ENCODE peak calls at places on chromosomes 5 and 9, in seven cellular contexts. One of them, this sample, is unnamed.

GRCh38 chr5:158832736-158833135 is 267.0 kb downstream of the EBF1 start:
- DNase-seq in iPS DF 6.9: no peak
- DNase-seq in mesendoderm: no peak
- DNase-seq in IMR-90: no peak
- DNase-seq in tibial nerve: no peak
- DNase-seq in CD8-positive, alpha-beta memory T cell: no peak
- DNase-seq in AG04450: no peak
- DNase-seq in this sample: no peak

GRCh38 chr5:97192580-97193421 is 9.8 kb upstream of the RIOK2 start:
- DNase-seq in iPS DF 6.9: no peak
- DNase-seq in mesendoderm: peak; percentile 61
- DNase-seq in IMR-90: no peak
- DNase-seq in tibial nerve: no peak
- DNase-seq in CD8-positive, alpha-beta memory T cell: no peak
- DNase-seq in AG04450: no peak
- DNase-seq in this sample: peak; percentile 9

GRCh38 chr9:87887151-87887505 is 4.5 kb downstream of the SPATA31E1 start:
- DNase-seq in iPS DF 6.9: no peak
- DNase-seq in mesendoderm: no peak
- DNase-seq in IMR-90: no peak
- DNase-seq in tibial nerve: no peak
- DNase-seq in CD8-positive, alpha-beta memory T cell: no peak
- DNase-seq in AG04450: no peak
- DNase-seq in this sample: no peak

GRCh38 chr9:111036946-111037743 is 1.1 kb downstream of the LPAR1 start:
- DNase-seq in iPS DF 6.9: no peak
- DNase-seq in mesendoderm: peak; percentile 61
- DNase-seq in IMR-90: peak; percentile 37
- DNase-seq in tibial nerve: peak; percentile 22
- DNase-seq in CD8-positive, alpha-beta memory T cell: no peak
- DNase-seq in AG04450: no peak
- DNase-seq in this sample: peak; percentile 57

GRCh38 chr9:136988872-136989271 is 3.4 kb upstream of the PAXX start:
- DNase-seq in iPS DF 6.9: no peak
- DNase-seq in mesendoderm: no peak
- DNase-seq in IMR-90: no peak
- DNase-seq in tibial nerve: no peak
- DNase-seq in CD8-positive, alpha-beta memory T cell: no peak
- DNase-seq in AG04450: no peak
- DNase-seq in this sample: no peak

GRCh38 chr9:82677086-82677485 is 385.9 kb downstream of the RASEF start:
- DNase-seq in iPS DF 6.9: no peak
- DNase-seq in mesendoderm: no peak
- DNase-seq in IMR-90: no peak
- DNase-seq in tibial nerve: no peak
- DNase-seq in CD8-positive, alpha-beta memory T cell: no peak
- DNase-seq in AG04450: no peak
- DNase-seq in this sample: no peak

GRCh38 chr5:127960126-127960744 is 123.3 kb upstream of the SLC12A2 start:
- DNase-seq in iPS DF 6.9: no peak
- DNase-seq in mesendoderm: no peak
- DNase-seq in IMR-90: peak; percentile 16
- DNase-seq in tibial nerve: no peak
- DNase-seq in CD8-positive, alpha-beta memory T cell: no peak
- DNase-seq in AG04450: no peak
- DNase-seq in this sample: no peak

GRCh38 chr5:181212080-181212479 is 7.1 kb upstream of the TRIM7 start:
- DNase-seq in iPS DF 6.9: no peak
- DNase-seq in mesendoderm: no peak
- DNase-seq in IMR-90: no peak
- DNase-seq in tibial nerve: no peak
- DNase-seq in CD8-positive, alpha-beta memory T cell: no peak
- DNase-seq in AG04450: no peak
- DNase-seq in this sample: no peak

GRCh38 chr5:83955916-83956315 is 235.3 kb upstream of the HAPLN1 start:
- DNase-seq in iPS DF 6.9: no peak
- DNase-seq in mesendoderm: peak; percentile 4
- DNase-seq in IMR-90: peak; percentile 77
- DNase-seq in tibial nerve: no peak
- DNase-seq in CD8-positive, alpha-beta memory T cell: no peak
- DNase-seq in AG04450: peak; percentile 4
- DNase-seq in this sample: peak; percentile 66

GRCh38 chr9:12666813-12667212 is 26.4 kb upstream of the TYRP1 start:
- DNase-seq in iPS DF 6.9: peak; percentile 9
- DNase-seq in mesendoderm: peak; percentile 37
- DNase-seq in IMR-90: no peak
- DNase-seq in tibial nerve: no peak
- DNase-seq in CD8-positive, alpha-beta memory T cell: no peak
- DNase-seq in AG04450: no peak
- DNase-seq in this sample: no peak

GRCh38 chr5:69467442-69468225 is 25.0 kb upstream of the OCLN start:
- DNase-seq in iPS DF 6.9: no peak
- DNase-seq in mesendoderm: no peak
- DNase-seq in IMR-90: peak; percentile 10
- DNase-seq in tibial nerve: no peak
- DNase-seq in CD8-positive, alpha-beta memory T cell: no peak
- DNase-seq in AG04450: no peak
- DNase-seq in this sample: no peak

GRCh38 chr9:133787749-133788015 is 49.5 kb upstream of the SARDH start:
- DNase-seq in iPS DF 6.9: no peak
- DNase-seq in mesendoderm: peak; percentile 57
- DNase-seq in IMR-90: no peak
- DNase-seq in tibial nerve: no peak
- DNase-seq in CD8-positive, alpha-beta memory T cell: no peak
- DNase-seq in AG04450: no peak
- DNase-seq in this sample: no peak

GRCh38 chr5:3592298-3592697 is 3.3 kb upstream of the IRX1 start:
- DNase-seq in iPS DF 6.9: no peak
- DNase-seq in mesendoderm: peak; percentile 58
- DNase-seq in IMR-90: no peak
- DNase-seq in tibial nerve: no peak
- DNase-seq in CD8-positive, alpha-beta memory T cell: no peak
- DNase-seq in AG04450: no peak
- DNase-seq in this sample: no peak

GRCh38 chr5:146703899-146704298 is 174.7 kb downstream of the PPP2R2B start:
- DNase-seq in iPS DF 6.9: no peak
- DNase-seq in mesendoderm: no peak
- DNase-seq in IMR-90: no peak
- DNase-seq in tibial nerve: no peak
- DNase-seq in CD8-positive, alpha-beta memory T cell: no peak
- DNase-seq in AG04450: no peak
- DNase-seq in this sample: no peak

GRCh38 chr9:97938081-97938644 is at the start of gene HEMGN:
- DNase-seq in iPS DF 6.9: no peak
- DNase-seq in mesendoderm: no peak
- DNase-seq in IMR-90: no peak
- DNase-seq in tibial nerve: no peak
- DNase-seq in CD8-positive, alpha-beta memory T cell: peak; percentile 72
- DNase-seq in AG04450: no peak
- DNase-seq in this sample: no peak

GRCh38 chr9:21969011-21969935 is 24.9 kb downstream of the CDKN2A start:
- DNase-seq in iPS DF 6.9: no peak
- DNase-seq in mesendoderm: peak; percentile 87
- DNase-seq in IMR-90: no peak
- DNase-seq in tibial nerve: no peak
- DNase-seq in CD8-positive, alpha-beta memory T cell: no peak
- DNase-seq in AG04450: no peak
- DNase-seq in this sample: no peak
- H3K27me3 ChIP-seq in iPS DF 6.9: peaks cover 82% of the 10 kb centered on the region
- H3K27me3 ChIP-seq in mesendoderm: peaks cover 72% of the 10 kb centered on the region
- H3K27me3 ChIP-seq in IMR-90: peaks cover 55% of the 10 kb centered on the region
- H3K27me3 ChIP-seq in tibial nerve: peaks cover 100% of the 10 kb centered on the region
- H3K27me3 ChIP-seq in CD8-positive, alpha-beta memory T cell: peaks cover 91% of the 10 kb centered on the region
- H3K27me3 ChIP-seq in AG04450: peaks cover 64% of the 10 kb centered on the region
- H3K27me3 ChIP-seq in this sample: no peaks in the 10 kb centered on the region

GRCh38 chr5:124745367-124746251 is 830 bp downstream of the ZNF608 start:
- DNase-seq in iPS DF 6.9: no peak
- DNase-seq in mesendoderm: no peak
- DNase-seq in IMR-90: peak; percentile 51
- DNase-seq in tibial nerve: no peak
- DNase-seq in CD8-positive, alpha-beta memory T cell: no peak
- DNase-seq in AG04450: no peak
- DNase-seq in this sample: no peak

GRCh38 chr5:124747770-124748686 is 1.6 kb upstream of the ZNF608 start:
- DNase-seq in iPS DF 6.9: no peak
- DNase-seq in mesendoderm: peak; percentile 51
- DNase-seq in IMR-90: peak; percentile 44
- DNase-seq in tibial nerve: no peak
- DNase-seq in CD8-positive, alpha-beta memory T cell: no peak
- DNase-seq in AG04450: no peak
- DNase-seq in this sample: no peak

GRCh38 chr5:124746252-124746915 is at the start of gene ZNF608:
- DNase-seq in iPS DF 6.9: no peak
- DNase-seq in mesendoderm: peak; percentile 75
- DNase-seq in IMR-90: peak; percentile 78
- DNase-seq in tibial nerve: peak; percentile 56
- DNase-seq in CD8-positive, alpha-beta memory T cell: no peak
- DNase-seq in AG04450: no peak
- DNase-seq in this sample: peak; percentile 68

GRCh38 chr5:124748687-124749594 is 2.5 kb upstream of the ZNF608 start:
- DNase-seq in iPS DF 6.9: peak; percentile 89
- DNase-seq in mesendoderm: peak; percentile 99
- DNase-seq in IMR-90: peak; percentile 91
- DNase-seq in tibial nerve: peak; percentile 67
- DNase-seq in CD8-positive, alpha-beta memory T cell: no peak
- DNase-seq in AG04450: peak; percentile 78
- DNase-seq in this sample: peak; percentile 90

DNA sequence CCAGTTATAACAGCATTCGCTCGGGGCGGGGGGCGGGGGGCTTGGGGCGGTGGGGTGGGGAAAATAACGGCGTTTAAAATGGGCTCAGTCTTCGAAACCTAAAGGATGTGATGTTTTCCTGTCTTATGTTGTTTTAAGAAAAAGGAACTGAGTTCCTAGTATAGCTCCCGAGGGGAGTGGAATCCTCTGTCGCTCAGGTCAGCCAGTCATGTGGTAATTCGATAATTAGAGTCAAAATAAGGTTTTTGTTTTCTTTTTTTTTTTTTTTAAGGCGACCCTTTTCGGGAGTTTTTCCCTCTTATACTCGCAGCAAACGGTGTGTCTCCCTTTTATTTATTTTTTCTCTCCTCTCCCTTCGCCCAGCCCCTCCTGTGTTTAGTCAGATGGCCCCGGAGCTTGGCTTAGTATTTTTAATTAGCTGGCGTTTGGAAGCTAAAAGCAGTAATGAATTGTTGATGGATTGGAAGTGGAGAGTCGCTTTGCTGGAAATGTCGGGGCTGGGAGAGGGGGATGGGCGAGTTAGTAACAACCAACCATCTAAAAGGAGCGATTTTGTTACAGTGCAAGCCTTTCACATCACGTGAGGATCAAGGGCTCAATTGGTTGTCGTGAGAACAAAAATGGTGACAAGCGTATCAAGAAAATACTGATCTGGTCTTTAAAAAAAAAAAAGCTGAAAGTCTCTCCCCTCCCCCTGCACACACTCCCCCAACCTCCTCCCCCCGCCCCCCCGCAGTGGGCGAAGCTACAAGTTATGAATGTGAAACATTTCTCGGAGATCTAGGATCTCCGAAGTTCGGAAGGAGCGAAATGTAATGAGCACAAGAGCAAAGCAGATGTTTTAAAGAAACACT is 704 bp upstream of the ZNF608 start:
- DNase-seq in iPS DF 6.9: peak; percentile 92
- DNase-seq in mesendoderm: peak; percentile 98
- DNase-seq in IMR-90: peak; percentile 94
- DNase-seq in tibial nerve: peak; percentile 92
- DNase-seq in CD8-positive, alpha-beta memory T cell: no peak
- DNase-seq in AG04450: peak; percentile 84
- DNase-seq in this sample: peak; percentile 81
- H3K27me3 ChIP-seq in iPS DF 6.9: no peaks in the 10 kb centered on the region
- H3K27me3 ChIP-seq in mesendoderm: no peaks in the 10 kb centered on the region
- H3K27me3 ChIP-seq in IMR-90: no peaks in the 10 kb centered on the region
- H3K27me3 ChIP-seq in tibial nerve: no peaks in the 10 kb centered on the region
- H3K27me3 ChIP-seq in CD8-positive, alpha-beta memory T cell: peaks cover 16% of the 10 kb centered on the region
- H3K27me3 ChIP-seq in AG04450: no peaks in the 10 kb centered on the region
- H3K27me3 ChIP-seq in this sample: no peaks in the 10 kb centered on the region

DNA sequence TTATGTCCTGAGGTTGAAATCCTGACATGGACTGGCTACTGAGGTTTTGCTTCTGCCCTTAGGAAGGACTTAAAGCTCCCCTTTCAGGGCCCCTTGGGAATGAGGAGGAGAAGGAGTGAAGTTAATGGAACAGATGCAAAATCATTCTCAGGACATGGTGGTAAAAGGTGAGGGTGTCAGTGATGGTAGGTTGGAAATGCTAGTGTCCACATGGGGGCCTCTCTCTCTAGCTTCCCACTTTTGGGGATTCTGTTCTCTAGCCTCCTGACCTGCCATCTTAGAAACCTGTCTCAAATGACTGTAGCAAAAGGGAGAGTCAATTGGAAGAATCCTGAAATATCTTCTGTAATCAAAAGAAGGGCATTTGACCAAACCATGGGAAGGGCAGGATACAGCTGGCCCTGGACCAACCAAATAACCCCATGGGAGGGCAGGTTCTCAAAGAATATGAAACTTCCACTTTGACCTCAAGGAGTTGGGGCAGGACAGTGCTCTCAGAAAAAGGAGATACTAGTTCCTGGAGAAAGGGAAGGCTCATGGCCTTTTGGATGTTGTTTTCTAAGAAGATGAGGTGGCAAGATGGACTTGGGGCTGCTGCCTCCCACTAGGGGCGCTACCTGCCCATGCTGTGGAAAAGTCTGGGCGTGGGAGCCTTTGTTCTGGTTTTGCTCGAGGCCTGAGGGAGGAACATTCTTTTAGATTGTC is 21.2 kb upstream of the MLANA start:
- DNase-seq in iPS DF 6.9: peak; percentile 16
- DNase-seq in mesendoderm: peak; percentile 78
- DNase-seq in IMR-90: no peak
- DNase-seq in tibial nerve: no peak
- DNase-seq in CD8-positive, alpha-beta memory T cell: no peak
- DNase-seq in AG04450: no peak
- DNase-seq in this sample: no peak
- H3K27me3 ChIP-seq in iPS DF 6.9: no peaks in the 10 kb centered on the region
- H3K27me3 ChIP-seq in mesendoderm: no peaks in the 10 kb centered on the region
- H3K27me3 ChIP-seq in IMR-90: no peaks in the 10 kb centered on the region
- H3K27me3 ChIP-seq in tibial nerve: no peaks in the 10 kb centered on the region
- H3K27me3 ChIP-seq in CD8-positive, alpha-beta memory T cell: no peaks in the 10 kb centered on the region
- H3K27me3 ChIP-seq in AG04450: peaks cover 3% of the 10 kb centered on the region
- H3K27me3 ChIP-seq in this sample: no peaks in the 10 kb centered on the region

DNA sequence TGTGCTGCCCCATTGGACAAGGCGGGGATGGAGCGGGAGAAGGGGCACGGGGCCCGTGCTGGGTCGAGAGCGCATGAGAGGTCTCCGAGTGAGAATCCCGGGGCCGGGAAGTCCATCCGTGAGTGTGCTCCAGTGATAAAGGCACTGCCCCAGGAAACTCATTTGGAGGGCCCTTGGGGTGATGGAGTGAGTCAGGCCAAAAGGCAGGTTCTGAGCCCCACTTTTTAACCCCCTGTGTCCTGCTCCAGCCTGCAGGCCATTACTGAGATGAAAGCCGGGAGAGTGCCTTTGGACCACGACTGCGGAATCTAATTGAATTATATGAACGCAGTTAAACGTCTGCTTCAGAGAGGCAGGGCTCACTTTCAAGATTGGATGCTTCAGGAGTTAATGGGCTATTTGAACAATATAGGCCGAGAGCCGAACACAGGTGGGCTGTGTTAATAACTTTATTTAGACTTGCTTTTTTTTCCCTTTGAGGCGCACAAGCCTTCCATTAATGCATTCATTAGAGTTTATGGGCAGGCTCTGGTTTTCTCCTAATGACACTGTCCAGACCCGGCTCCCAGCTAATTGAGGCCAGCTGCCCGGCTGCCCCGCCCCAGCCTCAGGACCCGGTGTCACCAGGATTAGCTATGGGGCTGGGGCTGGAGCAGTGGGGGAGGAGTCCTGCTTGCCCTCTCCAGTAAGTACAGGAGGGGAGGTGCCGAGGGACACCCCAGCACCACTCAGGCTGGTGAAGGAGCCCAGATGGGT is 79.1 kb upstream of the LMX1B start:
- DNase-seq in iPS DF 6.9: no peak
- DNase-seq in mesendoderm: peak; percentile 40
- DNase-seq in IMR-90: no peak
- DNase-seq in tibial nerve: no peak
- DNase-seq in CD8-positive, alpha-beta memory T cell: no peak
- DNase-seq in AG04450: no peak
- DNase-seq in this sample: no peak
- H3K27me3 ChIP-seq in iPS DF 6.9: no peaks in the 10 kb centered on the region
- H3K27me3 ChIP-seq in mesendoderm: no peaks in the 10 kb centered on the region
- H3K27me3 ChIP-seq in IMR-90: peaks cover 69% of the 10 kb centered on the region
- H3K27me3 ChIP-seq in tibial nerve: peaks cover 50% of the 10 kb centered on the region
- H3K27me3 ChIP-seq in CD8-positive, alpha-beta memory T cell: peaks cover 5% of the 10 kb centered on the region
- H3K27me3 ChIP-seq in AG04450: peaks cover 58% of the 10 kb centered on the region
- H3K27me3 ChIP-seq in this sample: peaks cover 32% of the 10 kb centered on the region

This sample was measured in SJSA1.